ENCODE peak calls at places on chromosomes 12 and 14, in four cellular contexts. Q is HCT116, U is HepG2, C is K562. J is an unnamed sample.

GRCh38 chr12:91189526-91189925 is 6.9 kb upstream of the DCN start:
- DNase-seq in Q (no peak), U (no peak), C (no peak), J (no peak)

GRCh38 chr12:128365831-128366231 is 98.9 kb downstream of the TMEM132C start:
- DNase-seq in Q (no peak), U (no peak), C (no peak), J (no peak)

GRCh38 chr12:54051081-54051912 is 2.3 kb upstream of the HOXC4 start:
- DNase-seq in Q (no peak), U (no peak), C (no peak), J (no peak)

GRCh38 chr12:47145188-47145587 is 65.4 kb upstream of the AMIGO2 start:
- DNase-seq in Q (no peak), U (no peak), C (no peak), J (no peak)

GRCh38 chr12:92457458-92458195 is 245.2 kb upstream of the PLEKHG7 start:
- DNase-seq in Q (no peak), U (no peak), C (no peak), J (no peak)

GRCh38 chr12:79935624-79936040 is 735 bp upstream of the PPP1R12A start:
- DNase-seq in Q (no peak), U (peak), C (no peak), J (no peak)

GRCh38 chr12:22083167-22083566 is 37.1 kb downstream of the CMAS start:
- DNase-seq in Q (peak), U (peak), C (no peak), J (peak)

GRCh38 chr12:49021292-49021915 is 2.8 kb upstream of the PRKAG1 start:
- DNase-seq in Q (no peak), U (no peak), C (no peak), J (no peak)

GRCh38 chr12:26918321-26919215 is 19.2 kb downstream of the INTS13 start:
- DNase-seq in Q (no peak), U (no peak), C (no peak), J (no peak)

GRCh38 chr12:99235381-99235780 is 412.2 kb upstream of the GARIN6 start:
- DNase-seq in Q (no peak), U (no peak), C (no peak), J (no peak)

GRCh38 chr14:61713724-61714437 is 18.6 kb downstream of the HIF1A start:
- DNase-seq in Q (no peak), U (no peak), C (no peak), J (no peak)

GRCh38 chr14:100387450-100387849 is 64.3 kb downstream of the SLC25A47 start:
- DNase-seq in Q (no peak), U (no peak), C (no peak), J (no peak)

GRCh38 chr14:61126083-61126962 is 145.3 kb downstream of the SLC38A6 start:
- DNase-seq in Q (no peak), U (no peak), C (no peak), J (no peak)

GRCh38 chr12:107115119-107115518 is 21.8 kb upstream of the CRY1 start:
- DNase-seq in Q (no peak), U (no peak), C (no peak), J (no peak)

GRCh38 chr12:100268835-100269564 is 2.0 kb downstream of the SCYL2 start:
- DNase-seq in Q (no peak), U (no peak), C (no peak), J (no peak)

DNA sequence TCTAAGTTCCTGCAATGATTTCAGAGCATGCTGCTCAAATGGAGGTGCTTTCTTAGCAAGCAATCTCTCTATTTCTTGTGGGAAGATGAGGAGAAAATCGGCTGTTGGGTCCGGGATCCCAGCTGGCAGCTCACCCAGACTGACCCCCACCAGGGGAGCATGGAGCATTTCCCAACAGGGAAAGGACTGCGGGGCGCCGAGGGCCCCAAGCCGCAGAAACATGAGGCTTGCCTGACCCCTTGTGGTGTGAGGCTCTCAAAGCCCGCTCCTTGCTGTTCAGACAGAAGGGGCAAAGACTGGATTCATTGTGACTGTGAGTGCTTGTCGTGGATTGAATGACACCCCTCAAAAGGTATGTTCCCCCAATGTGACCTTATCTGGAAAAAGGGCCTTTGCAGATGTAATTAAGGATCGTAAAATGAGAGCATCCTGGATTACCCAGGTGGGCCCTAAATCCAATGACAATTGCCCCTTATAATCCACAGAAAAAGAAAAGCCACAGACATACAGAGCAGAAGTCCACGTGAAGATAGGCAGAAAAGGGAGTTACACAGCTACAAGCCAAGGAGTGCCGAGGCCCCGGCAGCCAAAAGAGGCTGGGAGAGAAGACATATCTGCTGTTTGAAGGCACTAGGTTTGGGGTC is 116.3 kb upstream of the VASH1 start:
- DNase-seq in Q (peak), U (peak), C (peak), J (no peak)
- TF ChIP-seq TCF7L2 in Q (no peak), U (no peak), C (no peak), J (no peak)

DNA sequence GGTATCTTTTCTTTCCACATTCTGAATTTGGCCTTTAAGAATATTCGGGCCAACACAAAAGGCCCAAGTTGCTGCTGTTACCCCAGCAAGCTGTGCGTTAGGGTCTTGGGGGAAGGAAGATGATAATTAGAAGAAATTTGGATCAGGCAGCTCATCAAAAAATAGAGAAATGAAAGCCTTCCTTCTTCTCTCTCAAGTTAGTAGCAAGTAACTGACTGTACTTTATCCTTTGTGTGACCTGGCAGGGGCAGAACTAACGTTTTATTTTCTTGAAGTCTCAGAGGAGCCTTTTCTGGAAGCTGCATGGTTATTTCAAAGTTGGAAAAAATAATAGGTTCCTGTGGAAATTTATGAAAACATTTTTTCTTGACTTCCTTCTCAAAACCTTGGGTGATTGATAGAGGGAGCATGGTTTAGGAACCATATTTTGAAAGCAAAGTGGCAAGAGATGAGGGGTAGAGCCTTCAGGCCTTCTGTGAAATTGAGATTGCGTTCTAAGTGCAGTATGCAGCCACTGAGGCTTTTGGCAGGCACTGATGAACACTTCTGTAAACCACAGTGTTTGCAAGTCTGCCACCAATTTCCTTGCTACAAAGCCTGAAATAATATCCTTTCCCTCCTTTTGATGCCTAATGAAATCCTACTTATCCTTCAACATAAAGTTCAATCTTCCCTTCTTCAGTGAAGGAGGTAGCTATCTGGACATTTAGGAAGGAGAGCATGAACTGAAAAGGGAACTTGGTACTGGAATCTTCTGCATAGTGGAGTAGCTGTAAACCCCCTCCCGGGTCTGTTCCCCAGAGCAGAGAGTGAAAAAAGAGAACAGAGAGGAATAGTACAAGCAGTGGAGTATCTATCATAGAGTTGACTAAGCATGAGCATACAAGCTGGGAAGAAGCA is 123.2 kb downstream of the FGD4 start:
- DNase-seq in Q (no peak), U (no peak), C (no peak), J (no peak)
- H3K27ac ChIP-seq in Q (no peak), U (no peak), C (no peak), J (no peak)

DNA sequence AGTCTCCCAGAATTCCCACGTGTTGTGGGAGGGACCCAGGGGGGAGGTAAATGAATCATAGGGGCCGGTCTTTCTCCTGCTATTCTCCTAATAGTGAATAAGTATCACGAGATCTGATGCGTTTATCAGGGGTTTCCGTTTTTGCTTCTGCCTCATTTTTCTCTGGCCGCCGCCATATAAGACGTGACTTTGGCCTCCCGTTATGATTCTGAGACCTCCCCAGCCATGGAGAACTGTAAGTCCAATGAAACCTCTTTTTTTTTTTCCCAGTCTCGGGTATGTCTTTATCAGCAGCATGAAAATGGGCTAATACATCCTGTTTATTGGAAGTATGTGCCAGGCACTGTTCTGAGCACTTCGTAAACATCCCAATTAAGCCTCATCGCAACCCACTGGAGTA is 788 bp downstream of the KRT72 start:
- DNase-seq in Q (no peak), U (no peak), C (no peak), J (no peak)
- TF ChIP-seq TCF7L2 in Q (no peak), U (no peak), C (no peak), J (no peak)

DNA sequence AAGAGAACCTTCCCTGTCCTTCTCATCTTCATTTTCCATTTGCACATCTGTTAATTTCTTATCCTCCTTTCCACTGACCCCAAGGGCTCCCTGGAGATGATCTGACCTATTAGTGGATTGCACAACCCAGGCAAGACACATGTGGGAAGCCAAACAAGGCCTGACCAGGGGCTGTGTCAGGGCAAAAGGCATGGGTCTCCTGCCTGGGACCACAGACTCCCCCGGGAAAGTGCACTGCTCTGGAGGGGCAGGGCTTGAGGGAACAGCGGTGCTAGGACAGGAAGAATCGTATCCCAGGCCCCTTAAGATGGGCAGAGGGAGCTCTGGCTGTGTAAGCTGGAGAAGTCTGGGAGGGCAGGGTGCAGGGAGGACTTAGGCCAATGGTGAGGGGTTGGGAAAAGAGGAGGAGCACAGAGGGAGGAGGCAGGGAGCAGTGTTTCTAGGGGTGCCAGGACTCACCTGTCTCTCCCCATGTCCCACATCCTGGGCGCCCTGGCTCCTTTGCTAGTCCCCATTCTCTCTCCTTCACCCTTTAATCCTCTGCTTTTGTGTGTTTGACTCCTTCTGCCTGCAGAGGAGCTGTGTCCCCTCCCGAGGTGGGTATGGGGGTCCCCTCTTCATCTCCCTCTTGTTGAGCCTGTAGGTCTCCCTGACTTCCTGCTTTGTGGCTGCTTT is 25.3 kb downstream of the PLEKHG3 start:
- DNase-seq in Q (no peak), U (no peak), C (no peak), J (no peak)
- H3K27ac ChIP-seq in Q (no peak), U (no peak), C (no peak), J (no peak)

DNA sequence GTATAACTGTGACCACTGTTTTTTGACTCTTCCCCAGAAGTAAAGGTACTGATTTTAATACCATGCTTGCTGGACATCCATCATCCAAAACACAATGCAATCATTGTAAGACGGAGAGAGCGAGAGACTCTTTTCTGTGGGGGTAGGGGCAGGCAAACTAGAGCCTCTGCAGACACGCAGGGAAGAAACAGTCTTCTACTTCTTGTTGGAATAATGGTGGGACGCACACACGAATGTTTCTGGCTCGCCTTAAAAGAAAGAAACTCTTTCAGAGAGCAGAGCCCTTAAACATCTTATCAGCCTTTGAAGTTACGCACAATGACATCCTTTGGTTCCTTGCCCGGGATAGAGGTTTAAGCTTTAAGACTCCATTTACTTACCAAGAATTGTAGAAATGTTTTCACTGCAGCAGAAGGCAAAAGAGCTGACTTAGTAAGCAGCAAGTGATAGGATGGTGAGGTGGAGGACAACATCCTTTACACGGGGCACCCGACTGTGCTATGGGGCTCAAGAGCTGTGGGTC is 133.8 kb upstream of the FOXN3 start:
- DNase-seq in Q (no peak), U (no peak), C (no peak), J (no peak)
- TF ChIP-seq TCF7L2 in Q (no peak), U (no peak), C (no peak), J (no peak)

GRCh38 chr14:24439257-24439656 is 3.3 kb downstream of the SDR39U1 start:
- DNase-seq in Q (no peak), U (no peak), C (no peak), J (no peak)

GRCh38 chr14:24441485-24441884 is 1.1 kb downstream of the SDR39U1 start:
- DNase-seq in Q (no peak), U (no peak), C (no peak), J (no peak)

GRCh38 chr14:24439830-24440605 is 2.6 kb downstream of the SDR39U1 start:
- DNase-seq in Q (no peak), U (no peak), C (no peak), J (no peak)

GRCh38 chr14:24441904-24442239 is 704 bp downstream of the SDR39U1 start:
- DNase-seq in Q (no peak), U (no peak), C (no peak), J (no peak)

GRCh38 chr14:24440606-24441399 is 1.8 kb downstream of the SDR39U1 start:
- DNase-seq in Q (no peak), U (no peak), C (no peak), J (no peak)
- H3K27ac ChIP-seq in Q (peak), U (no peak), C (no peak), J (peak)

GRCh38 chr14:67332468-67332867 is 27.1 kb downstream of the ATP6V1D start:
- DNase-seq in Q (no peak), U (no peak), C (no peak), J (no peak)
- TF ChIP-seq TCF7L2 in Q (no peak), U (no peak), C (no peak), J (no peak)

GRCh38 chr12:75784591-75784990 is 247.0 kb downstream of the PHLDA1 start:
- DNase-seq in Q (no peak), U (peak), C (no peak), J (no peak)
- H3K27ac ChIP-seq in Q (peak), U (no peak), C (no peak), J (peak)